ENCODE peak calls at places on chromosomes 6 and 20, in seven cellular contexts. One of them, this sample, is unnamed.

GRCh38 chr6:16514249-16514648 is 247.0 kb downstream of the ATXN1 start:
- DNase-seq in fibroblast of mammary gland: peak
- DNase-seq in OCI-LY7: no peak
- DNase-seq in H9: peak
- DNase-seq in brain microvascular endothelial cell: peak
- DNase-seq in progenitor cell of endocrine pancreas: no peak
- DNase-seq in gastrocnemius medialis: no peak
- DNase-seq in this sample: no peak

GRCh38 chr6:35678021-35678654 is 10.6 kb downstream of the FKBP5 start:
- DNase-seq in brain microvascular endothelial cell: no peak
- DNase-seq in gastrocnemius medialis: no peak
- DNase-seq in H9: no peak
- DNase-seq in fibroblast of mammary gland: no peak
- DNase-seq in OCI-LY7: no peak
- DNase-seq in progenitor cell of endocrine pancreas: no peak
- DNase-seq in this sample: no peak

GRCh38 chr6:105194106-105194505 is 14.3 kb upstream of the POPDC3 start:
- DNase-seq in OCI-LY7: no peak
- DNase-seq in progenitor cell of endocrine pancreas: no peak
- DNase-seq in gastrocnemius medialis: no peak
- DNase-seq in H9: no peak
- DNase-seq in fibroblast of mammary gland: peak
- DNase-seq in brain microvascular endothelial cell: no peak
- DNase-seq in this sample: no peak

GRCh38 chr6:75472885-75473284 is 20.7 kb downstream of the FILIP1 start:
- DNase-seq in OCI-LY7: no peak
- DNase-seq in H9: no peak
- DNase-seq in progenitor cell of endocrine pancreas: no peak
- DNase-seq in fibroblast of mammary gland: no peak
- DNase-seq in brain microvascular endothelial cell: no peak
- DNase-seq in gastrocnemius medialis: no peak
- DNase-seq in this sample: no peak

GRCh38 chr6:139891471-139891870 is 517.0 kb upstream of the CITED2 start:
- DNase-seq in progenitor cell of endocrine pancreas: no peak
- DNase-seq in OCI-LY7: no peak
- DNase-seq in fibroblast of mammary gland: peak
- DNase-seq in brain microvascular endothelial cell: peak
- DNase-seq in gastrocnemius medialis: no peak
- DNase-seq in H9: no peak
- DNase-seq in this sample: no peak

GRCh38 chr20:57224641-57225138 is 41.8 kb downstream of the BMP7 start:
- DNase-seq in progenitor cell of endocrine pancreas: no peak
- DNase-seq in fibroblast of mammary gland: no peak
- DNase-seq in H9: no peak
- DNase-seq in OCI-LY7: no peak
- DNase-seq in gastrocnemius medialis: no peak
- DNase-seq in brain microvascular endothelial cell: no peak
- DNase-seq in this sample: peak

GRCh38 chr6:14875678-14876063 is 370.2 kb upstream of the JARID2 start:
- DNase-seq in brain microvascular endothelial cell: no peak
- DNase-seq in gastrocnemius medialis: no peak
- DNase-seq in progenitor cell of endocrine pancreas: no peak
- DNase-seq in OCI-LY7: no peak
- DNase-seq in H9: no peak
- DNase-seq in fibroblast of mammary gland: no peak
- DNase-seq in this sample: no peak

GRCh38 chr6:115137910-115138309 is 795.1 kb upstream of the HS3ST5 start:
- DNase-seq in brain microvascular endothelial cell: no peak
- DNase-seq in gastrocnemius medialis: no peak
- DNase-seq in OCI-LY7: no peak
- DNase-seq in fibroblast of mammary gland: no peak
- DNase-seq in progenitor cell of endocrine pancreas: no peak
- DNase-seq in H9: no peak
- DNase-seq in this sample: no peak

GRCh38 chr6:161444966-161445799 is 171.3 kb upstream of the AGPAT4 start:
- DNase-seq in brain microvascular endothelial cell: no peak
- DNase-seq in gastrocnemius medialis: peak
- DNase-seq in progenitor cell of endocrine pancreas: no peak
- DNase-seq in OCI-LY7: no peak
- DNase-seq in fibroblast of mammary gland: no peak
- DNase-seq in H9: no peak
- DNase-seq in this sample: no peak

GRCh38 chr20:41135187-41135887 is 2.0 kb upstream of the PLCG1 start:
- DNase-seq in H9: peak
- DNase-seq in progenitor cell of endocrine pancreas: peak
- DNase-seq in gastrocnemius medialis: no peak
- DNase-seq in fibroblast of mammary gland: peak
- DNase-seq in brain microvascular endothelial cell: no peak
- DNase-seq in OCI-LY7: peak
- DNase-seq in this sample: no peak

GRCh38 chr6:74050921-74051320 is 354.9 kb downstream of the CD109 start:
- DNase-seq in H9: peak
- DNase-seq in progenitor cell of endocrine pancreas: no peak
- DNase-seq in gastrocnemius medialis: no peak
- DNase-seq in OCI-LY7: no peak
- DNase-seq in brain microvascular endothelial cell: no peak
- DNase-seq in fibroblast of mammary gland: no peak
- DNase-seq in this sample: no peak

GRCh38 chr20:63977392-63978276 is 1.8 kb downstream of the SAMD10 start:
- DNase-seq in H9: peak
- DNase-seq in brain microvascular endothelial cell: peak
- DNase-seq in fibroblast of mammary gland: peak
- DNase-seq in progenitor cell of endocrine pancreas: no peak
- DNase-seq in OCI-LY7: no peak
- DNase-seq in gastrocnemius medialis: peak
- DNase-seq in this sample: peak

GRCh38 chr20:30175681-30176080 is 1081.8 kb upstream of the DEFB115 start:
- DNase-seq in OCI-LY7: no peak
- DNase-seq in fibroblast of mammary gland: no peak
- DNase-seq in H9: no peak
- DNase-seq in brain microvascular endothelial cell: no peak
- DNase-seq in progenitor cell of endocrine pancreas: no peak
- DNase-seq in gastrocnemius medialis: no peak
- DNase-seq in this sample: no peak

GRCh38 chr20:8782804-8783203 is 286.1 kb upstream of the PLCB4 start:
- DNase-seq in OCI-LY7: no peak
- DNase-seq in progenitor cell of endocrine pancreas: no peak
- DNase-seq in brain microvascular endothelial cell: peak
- DNase-seq in H9: no peak
- DNase-seq in gastrocnemius medialis: no peak
- DNase-seq in fibroblast of mammary gland: peak
- DNase-seq in this sample: no peak

GRCh38 chr20:35523298-35523888 is 6.1 kb downstream of the C20orf173 start:
- DNase-seq in progenitor cell of endocrine pancreas: no peak
- DNase-seq in brain microvascular endothelial cell: no peak
- DNase-seq in gastrocnemius medialis: no peak
- DNase-seq in H9: peak
- DNase-seq in OCI-LY7: peak
- DNase-seq in fibroblast of mammary gland: peak
- DNase-seq in this sample: no peak

GRCh38 chr6:23174781-23175361 is 605.5 kb downstream of the HDGFL1 start:
- DNase-seq in gastrocnemius medialis: no peak
- DNase-seq in progenitor cell of endocrine pancreas: no peak
- DNase-seq in H9: no peak
- DNase-seq in fibroblast of mammary gland: peak
- DNase-seq in OCI-LY7: no peak
- DNase-seq in brain microvascular endothelial cell: peak
- DNase-seq in this sample: no peak

GRCh38 chr6:125784365-125784764 is 6.4 kb upstream of the NCOA7 start:
- DNase-seq in progenitor cell of endocrine pancreas: no peak
- DNase-seq in gastrocnemius medialis: no peak
- DNase-seq in OCI-LY7: no peak
- DNase-seq in fibroblast of mammary gland: peak
- DNase-seq in H9: no peak
- DNase-seq in brain microvascular endothelial cell: no peak
- DNase-seq in this sample: no peak

GRCh38 chr6:125781307-125781868 is 9.4 kb upstream of the NCOA7 start:
- DNase-seq in brain microvascular endothelial cell: no peak
- DNase-seq in progenitor cell of endocrine pancreas: no peak
- DNase-seq in fibroblast of mammary gland: peak
- DNase-seq in OCI-LY7: no peak
- DNase-seq in gastrocnemius medialis: no peak
- DNase-seq in H9: no peak
- DNase-seq in this sample: no peak

GRCh38 chr6:125780540-125781306 is 10.0 kb upstream of the NCOA7 start:
- DNase-seq in H9: peak
- DNase-seq in brain microvascular endothelial cell: peak
- DNase-seq in fibroblast of mammary gland: peak
- DNase-seq in progenitor cell of endocrine pancreas: no peak
- DNase-seq in OCI-LY7: peak
- DNase-seq in gastrocnemius medialis: peak
- DNase-seq in this sample: no peak

DNA sequence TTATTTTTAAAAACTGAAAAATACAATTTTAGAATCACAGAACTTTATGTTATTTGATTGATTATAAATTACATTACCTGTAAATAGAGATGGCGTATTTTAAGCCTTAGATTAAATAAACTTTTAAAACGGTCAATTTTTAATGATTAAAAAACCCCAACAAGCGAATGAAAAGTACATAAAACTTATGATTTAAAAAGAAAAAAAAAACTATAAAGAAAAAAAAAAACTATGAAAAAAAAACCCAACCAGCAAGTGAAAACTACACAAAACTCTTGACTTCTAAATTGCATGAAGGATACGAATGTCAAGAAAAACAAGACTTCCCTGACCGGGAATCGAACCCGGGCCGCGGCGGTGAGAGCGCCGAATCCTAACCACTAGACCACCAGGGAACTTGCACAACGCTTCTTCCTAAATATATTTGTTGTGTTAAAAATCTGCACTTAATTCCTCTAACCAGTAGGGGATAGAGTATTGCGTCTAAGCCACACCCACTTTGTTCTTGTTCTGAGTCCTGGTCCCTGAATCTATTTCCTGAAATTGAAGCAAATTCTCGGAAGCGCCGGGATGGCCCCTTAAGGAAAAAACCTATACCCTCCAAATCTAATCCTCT is 10.7 kb upstream of the NCOA7 start:
- DNase-seq in gastrocnemius medialis: peak
- DNase-seq in progenitor cell of endocrine pancreas: peak
- DNase-seq in fibroblast of mammary gland: peak
- DNase-seq in OCI-LY7: peak
- DNase-seq in brain microvascular endothelial cell: peak
- DNase-seq in H9: peak
- DNase-seq in this sample: peak
- TF ChIP-seq CTCF in gastrocnemius medialis: peak
- TF ChIP-seq CTCF in progenitor cell of endocrine pancreas: peak
- TF ChIP-seq CTCF in fibroblast of mammary gland: no peak
- TF ChIP-seq CTCF in OCI-LY7: peak
- TF ChIP-seq CTCF in brain microvascular endothelial cell: no peak
- TF ChIP-seq CTCF in H9: no peak
- TF ChIP-seq CTCF in this sample: no peak

GRCh38 chr6:24935323-24935722 is 437 bp downstream of the RIPOR2 start:
- DNase-seq in fibroblast of mammary gland: peak
- DNase-seq in OCI-LY7: no peak
- DNase-seq in progenitor cell of endocrine pancreas: no peak
- DNase-seq in gastrocnemius medialis: no peak
- DNase-seq in brain microvascular endothelial cell: no peak
- DNase-seq in H9: no peak
- DNase-seq in this sample: no peak

GRCh38 chr6:24936641-24937317 is 1.0 kb upstream of the RIPOR2 start:
- DNase-seq in H9: no peak
- DNase-seq in progenitor cell of endocrine pancreas: no peak
- DNase-seq in fibroblast of mammary gland: peak
- DNase-seq in gastrocnemius medialis: no peak
- DNase-seq in OCI-LY7: no peak
- DNase-seq in brain microvascular endothelial cell: no peak
- DNase-seq in this sample: no peak

GRCh38 chr6:24933266-24933665 is 2.5 kb downstream of the RIPOR2 start:
- DNase-seq in fibroblast of mammary gland: no peak
- DNase-seq in progenitor cell of endocrine pancreas: no peak
- DNase-seq in gastrocnemius medialis: no peak
- DNase-seq in H9: no peak
- DNase-seq in OCI-LY7: no peak
- DNase-seq in brain microvascular endothelial cell: no peak
- DNase-seq in this sample: no peak

GRCh38 chr6:24933868-24934401 is 1.8 kb downstream of the RIPOR2 start:
- DNase-seq in fibroblast of mammary gland: peak
- DNase-seq in gastrocnemius medialis: no peak
- DNase-seq in progenitor cell of endocrine pancreas: no peak
- DNase-seq in H9: peak
- DNase-seq in brain microvascular endothelial cell: no peak
- DNase-seq in OCI-LY7: peak
- DNase-seq in this sample: no peak

GRCh38 chr6:24935753-24936152 is at the start of gene RIPOR2:
- DNase-seq in H9: peak
- DNase-seq in gastrocnemius medialis: no peak
- DNase-seq in OCI-LY7: peak
- DNase-seq in fibroblast of mammary gland: no peak
- DNase-seq in progenitor cell of endocrine pancreas: no peak
- DNase-seq in brain microvascular endothelial cell: no peak
- DNase-seq in this sample: no peak
- TF ChIP-seq CTCF in H9: peak
- TF ChIP-seq CTCF in gastrocnemius medialis: no peak
- TF ChIP-seq CTCF in OCI-LY7: peak
- TF ChIP-seq CTCF in fibroblast of mammary gland: no peak
- TF ChIP-seq CTCF in progenitor cell of endocrine pancreas: no peak
- TF ChIP-seq CTCF in brain microvascular endothelial cell: peak
- TF ChIP-seq CTCF in this sample: no peak

DNA sequence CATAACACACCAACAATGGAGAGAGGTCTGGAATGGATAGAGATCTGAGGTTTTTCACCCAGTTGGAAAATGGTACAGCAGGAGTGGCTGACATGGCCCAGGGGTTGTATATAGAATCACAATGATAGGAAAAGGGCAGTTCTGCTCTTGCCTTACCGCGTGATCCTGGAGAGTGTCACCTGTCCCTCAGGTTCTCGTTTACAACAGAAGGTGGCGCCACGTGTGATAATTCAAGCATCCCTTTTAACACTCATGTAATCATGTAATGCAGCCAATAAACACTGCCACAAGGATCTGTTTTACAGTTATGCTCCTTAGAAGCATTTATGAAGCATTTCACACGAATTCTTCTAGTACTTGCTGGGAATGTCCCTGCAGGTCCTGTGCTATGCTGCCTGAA is 12.9 kb upstream of the WFDC2 start:
- DNase-seq in OCI-LY7: peak
- DNase-seq in fibroblast of mammary gland: peak
- DNase-seq in H9: peak
- DNase-seq in progenitor cell of endocrine pancreas: no peak
- DNase-seq in gastrocnemius medialis: no peak
- DNase-seq in brain microvascular endothelial cell: no peak
- DNase-seq in this sample: no peak
- TF ChIP-seq CTCF in OCI-LY7: peak
- TF ChIP-seq CTCF in fibroblast of mammary gland: no peak
- TF ChIP-seq CTCF in H9: peak
- TF ChIP-seq CTCF in progenitor cell of endocrine pancreas: peak
- TF ChIP-seq CTCF in gastrocnemius medialis: no peak
- TF ChIP-seq CTCF in brain microvascular endothelial cell: peak
- TF ChIP-seq CTCF in this sample: peak

DNA sequence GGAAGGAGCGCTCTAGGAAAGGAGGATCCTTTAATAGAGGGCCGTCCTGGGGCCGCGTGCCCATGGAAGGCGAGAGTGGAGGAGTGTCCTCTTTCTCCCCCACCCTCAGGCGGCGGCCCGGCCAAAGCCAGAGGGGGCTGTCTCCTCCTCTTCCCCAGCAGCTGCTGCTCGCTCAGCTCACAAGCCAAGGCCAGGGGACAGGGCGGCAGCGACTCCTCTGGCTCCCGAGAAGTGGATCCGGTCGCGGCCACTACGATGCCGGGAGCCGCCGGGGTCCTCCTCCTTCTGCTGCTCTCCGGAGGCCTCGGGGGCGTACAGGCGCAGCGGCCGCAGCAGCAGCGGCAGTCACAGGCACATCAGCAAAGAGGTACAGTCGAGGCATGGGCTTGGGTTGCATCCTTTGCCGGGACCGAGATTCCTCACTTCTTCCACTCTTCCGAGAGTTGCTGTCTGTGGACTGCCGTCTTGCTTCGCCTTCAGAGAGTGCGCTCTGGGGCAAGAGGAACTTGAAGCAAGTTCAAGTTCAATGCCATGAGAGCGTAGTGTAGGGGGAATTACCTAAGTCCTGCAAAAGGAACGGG is at the start of gene LAMA2:
- DNase-seq in brain microvascular endothelial cell: peak
- DNase-seq in progenitor cell of endocrine pancreas: peak
- DNase-seq in H9: peak
- DNase-seq in gastrocnemius medialis: peak
- DNase-seq in fibroblast of mammary gland: peak
- DNase-seq in OCI-LY7: no peak
- DNase-seq in this sample: no peak
- TF ChIP-seq CTCF in brain microvascular endothelial cell: peak
- TF ChIP-seq CTCF in progenitor cell of endocrine pancreas: peak
- TF ChIP-seq CTCF in H9: peak
- TF ChIP-seq CTCF in gastrocnemius medialis: peak
- TF ChIP-seq CTCF in fibroblast of mammary gland: no peak
- TF ChIP-seq CTCF in OCI-LY7: no peak
- TF ChIP-seq CTCF in this sample: no peak